ENCODE peak calls at places on chromosomes 2 and 18, in four cellular contexts. M is K562, R is GM12878, S is H1. J is an unnamed sample.

GRCh38 chr18:48838166-48838775 is 112.5 kb downstream of the SMAD7 start:
- DNase-seq in M (no peak), R (no peak), S (no peak), J (no peak)

GRCh38 chr18:23703057-23703986 is 14.1 kb downstream of the LAMA3 start:
- DNase-seq in M (peak), R (no peak), S (no peak), J (peak)

GRCh38 chr2:31945572-31945935 is 65.3 kb downstream of the MEMO1 start:
- DNase-seq in M (peak), R (no peak), S (no peak), J (no peak)

GRCh38 chr2:61759718-61760117 is 94.1 kb downstream of the FAM161A start:
- DNase-seq in M (no peak), R (no peak), S (no peak), J (no peak)

GRCh38 chr2:205752924-205753323 is 70.6 kb downstream of the NRP2 start:
- DNase-seq in M (no peak), R (no peak), S (no peak), J (no peak)

GRCh38 chr2:101173707-101174295 is 22.6 kb upstream of the TBC1D8 start:
- DNase-seq in M (no peak), R (peak), S (no peak), J (no peak)

GRCh38 chr2:226423498-226423960 is 376.1 kb downstream of the IRS1 start:
- DNase-seq in M (no peak), R (no peak), S (no peak), J (no peak)

GRCh38 chr18:3448845-3449701 is 899 bp upstream of the TGIF1 start:
- DNase-seq in M (peak), R (peak), S (peak), J (peak)

GRCh38 chr2:30232801-30233130 is 1.4 kb downstream of the LBH start:
- DNase-seq in M (no peak), R (no peak), S (no peak), J (no peak)

GRCh38 chr2:149136111-149136510 is 97.6 kb downstream of the LYPD6B start:
- DNase-seq in M (no peak), R (no peak), S (no peak), J (no peak)
- TF ChIP-seq NRF1 in M (no peak), R (no peak), S (no peak), J (no peak)

GRCh38 chr2:176494949-176495353 is 225.7 kb downstream of the MTX2 start:
- DNase-seq in M (no peak), R (no peak), S (no peak), J (no peak)
- TF ChIP-seq NRF1 in M (no peak), R (no peak), S (no peak), J (no peak)

GRCh38 chr2:120764434-120764833 is 28.8 kb downstream of the GLI2 start:
- DNase-seq in M (no peak), R (no peak), S (no peak), J (no peak)
- TF ChIP-seq NRF1 in M (no peak), R (no peak), S (no peak), J (no peak)

DNA sequence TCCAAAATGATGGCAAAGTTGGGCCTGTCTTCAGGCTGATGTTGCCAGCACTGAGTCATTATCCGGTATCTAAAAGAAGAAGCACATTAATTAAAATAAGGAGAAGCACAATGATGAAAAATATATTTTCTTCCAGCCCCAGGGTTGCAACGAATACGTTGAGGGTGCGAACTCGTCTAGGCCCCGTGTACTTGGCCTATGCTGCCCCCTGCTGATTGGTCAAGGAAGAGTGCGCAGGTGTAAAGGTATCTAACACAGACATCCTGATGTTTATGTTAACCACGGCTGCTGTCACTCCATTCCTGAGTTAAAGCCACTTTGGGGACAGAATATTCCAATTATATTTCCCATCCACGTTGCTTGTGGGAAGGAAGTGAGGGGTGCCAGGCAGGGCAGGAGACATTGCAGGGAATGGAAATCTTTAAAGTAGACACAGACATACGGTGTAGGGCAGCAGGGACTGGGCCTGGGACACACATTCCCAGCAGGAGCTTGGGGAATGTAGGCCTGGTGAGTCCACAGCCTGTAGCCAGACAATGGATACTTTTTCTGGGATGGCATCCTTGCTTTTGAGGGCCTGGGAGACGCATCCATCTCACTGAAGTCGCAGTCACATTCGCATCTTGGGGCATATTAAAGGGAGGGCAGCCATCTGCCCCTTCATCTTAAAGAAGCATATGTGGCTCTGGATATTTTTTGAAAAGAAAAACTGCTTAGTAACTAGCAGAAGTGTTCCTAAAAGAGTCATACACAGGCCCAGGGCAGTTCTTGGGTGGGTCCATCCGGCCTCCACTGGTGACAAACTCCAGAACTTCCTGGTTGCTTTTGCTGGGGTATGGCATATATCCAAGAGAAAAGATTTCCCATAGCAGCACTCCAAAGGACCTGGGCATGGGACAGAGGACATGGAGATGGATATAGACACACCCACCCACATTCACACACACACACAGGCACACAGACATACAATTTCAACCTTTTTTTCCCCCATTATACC is 81.9 kb downstream of the CLIP4 start:
- DNase-seq in M (peak), R (peak), S (peak), J (peak)
- TF ChIP-seq NRF1 in M (peak), R (no peak), S (no peak), J (no peak)

GRCh38 chr2:172354347-172354746 is 73.0 kb upstream of the ITGA6 start:
- DNase-seq in M (no peak), R (no peak), S (no peak), J (no peak)
- TF ChIP-seq NRF1 in M (no peak), R (no peak), S (no peak), J (no peak)

DNA sequence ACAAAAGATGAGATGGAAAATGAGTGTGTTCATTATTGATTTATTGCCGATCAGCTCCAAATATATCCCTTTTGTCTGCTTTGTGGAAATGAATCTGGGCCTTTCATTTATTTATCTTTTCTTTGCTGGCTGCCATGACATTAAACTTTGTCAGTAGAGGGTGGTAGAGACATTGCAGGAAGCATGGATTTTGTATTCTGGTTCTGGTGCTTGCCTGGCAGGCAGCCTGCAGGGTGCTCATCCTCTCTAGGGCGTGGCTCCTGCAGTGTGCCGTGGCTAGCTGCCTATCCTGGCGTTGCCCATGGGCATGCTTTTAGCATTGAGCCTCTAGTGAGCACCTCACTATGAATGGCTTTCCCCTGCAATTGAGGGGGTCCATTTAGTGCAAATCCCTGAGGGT is 593.1 kb downstream of the RNF144A start:
- DNase-seq in M (no peak), R (no peak), S (no peak), J (no peak)
- TF ChIP-seq NRF1 in M (no peak), R (no peak), S (no peak), J (no peak)

DNA sequence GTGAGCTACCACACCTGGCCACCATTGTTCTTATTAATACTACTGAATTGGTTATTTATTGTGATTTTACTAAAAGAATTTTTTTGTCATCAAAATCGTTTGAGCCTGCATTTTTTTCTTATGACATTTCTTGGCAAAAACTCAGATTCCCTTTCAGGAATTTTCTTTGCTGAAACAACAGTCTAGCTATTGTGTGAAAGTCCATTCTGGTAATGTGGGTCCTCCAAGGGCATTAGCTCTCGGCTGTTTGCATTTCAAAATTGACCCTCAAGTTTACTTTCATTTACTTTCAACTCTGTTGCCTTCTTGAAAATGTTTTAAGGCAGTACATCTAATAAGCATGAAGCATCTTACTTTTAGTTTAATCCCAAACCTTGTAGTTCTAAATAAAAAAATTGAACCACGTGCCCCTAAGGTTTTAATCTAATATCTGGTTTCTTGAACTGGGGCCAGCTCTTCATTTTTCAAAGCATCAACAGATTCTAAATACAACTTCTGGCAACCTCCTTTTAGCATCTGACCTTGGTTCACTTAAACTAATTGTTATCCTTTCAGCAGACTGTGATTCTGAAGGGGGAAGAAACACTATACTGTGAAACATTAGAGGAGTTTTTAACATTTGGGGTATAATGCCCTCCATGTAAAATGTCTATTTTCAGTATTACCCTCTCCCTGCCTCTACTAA is 325.2 kb upstream of the RAB12 start:
- DNase-seq in M (no peak), R (no peak), S (no peak), J (no peak)
- TF ChIP-seq NRF1 in M (no peak), R (no peak), S (no peak), J (no peak)

GRCh38 chr2:138293549-138293948 is 208.0 kb upstream of the SPOPL start:
- DNase-seq in M (no peak), R (no peak), S (no peak), J (no peak)
- TF ChIP-seq NRF1 in M (no peak), R (no peak), S (no peak), J (no peak)

GRCh38 chr2:192153561-192153960 is 41.2 kb downstream of the TMEFF2 start:
- DNase-seq in M (no peak), R (no peak), S (no peak), J (no peak)

GRCh38 chr2:192157776-192158175 is 37.0 kb downstream of the TMEFF2 start:
- DNase-seq in M (no peak), R (no peak), S (no peak), J (no peak)

GRCh38 chr2:192151848-192152247 is 42.9 kb downstream of the TMEFF2 start:
- DNase-seq in M (no peak), R (no peak), S (no peak), J (no peak)

GRCh38 chr2:192159215-192159614 is 35.5 kb downstream of the TMEFF2 start:
- DNase-seq in M (no peak), R (no peak), S (no peak), J (no peak)

GRCh38 chr2:192155521-192156118 is 39.1 kb downstream of the TMEFF2 start:
- DNase-seq in M (no peak), R (no peak), S (no peak), J (no peak)
- TF ChIP-seq NRF1 in M (no peak), R (no peak), S (no peak), J (no peak)

GRCh38 chr2:70698847-70699246 is 69.2 kb downstream of the ADD2 start:
- DNase-seq in M (no peak), R (no peak), S (no peak), J (peak)

GRCh38 chr2:70692256-70692655 is 75.7 kb downstream of the ADD2 start:
- DNase-seq in M (no peak), R (no peak), S (no peak), J (no peak)

GRCh38 chr2:70702711-70703395 is 65.1 kb downstream of the ADD2 start:
- DNase-seq in M (no peak), R (no peak), S (no peak), J (no peak)

GRCh38 chr2:70696142-70696541 is 71.9 kb downstream of the ADD2 start:
- DNase-seq in M (no peak), R (no peak), S (no peak), J (no peak)

DNA sequence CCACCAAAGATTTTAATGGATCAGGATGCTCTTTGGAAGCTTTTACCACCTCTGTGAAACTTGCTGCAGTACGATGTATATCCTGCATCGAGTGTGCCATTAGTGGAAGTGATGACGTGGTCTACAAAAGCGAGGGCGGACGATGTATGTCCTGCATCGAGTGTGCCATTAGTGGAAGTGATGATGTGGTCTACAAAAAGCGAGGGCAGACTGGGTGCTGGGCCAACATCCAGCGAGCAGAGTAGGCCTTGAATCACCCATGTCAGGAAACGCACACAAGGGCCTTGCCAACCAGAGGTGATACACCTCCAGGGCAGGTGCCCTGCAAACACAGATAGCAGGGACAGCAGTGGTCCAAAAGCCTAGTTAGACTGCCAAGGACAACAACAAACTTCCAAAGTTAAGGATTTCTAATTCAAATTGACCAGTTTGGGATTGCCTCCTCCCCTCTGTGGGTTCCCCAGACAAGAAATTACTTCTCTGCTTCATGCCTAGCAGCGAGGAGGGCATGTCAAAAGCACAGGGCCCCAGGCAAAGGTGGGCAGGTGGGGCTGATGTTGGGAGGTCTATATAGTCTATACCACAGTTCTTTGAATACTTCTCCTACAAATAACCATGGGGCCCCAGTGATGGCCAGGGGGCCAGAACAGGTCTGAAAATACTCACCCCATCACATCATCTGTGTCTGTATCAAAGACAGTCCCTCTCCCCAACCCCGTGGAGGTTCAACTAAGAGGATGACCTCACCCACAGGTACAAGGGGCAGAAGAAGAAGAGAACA is 70.2 kb downstream of the ADD2 start:
- DNase-seq in M (no peak), R (no peak), S (no peak), J (no peak)
- TF ChIP-seq NRF1 in M (no peak), R (no peak), S (no peak), J (no peak)

J was measured in SK-N-SH.